ENCODE peak calls at places on chromosomes 3 and 15, in five cellular contexts. One of them, this sample, is unnamed.

GRCh38 chr15:69234676-69235075 is 64.0 kb upstream of the PAQR5 start:
- DNase-seq in AG09309: no peak
- DNase-seq in iPS DF 6.9: no peak
- DNase-seq in sciatic nerve: no peak
- DNase-seq in neural crest cell: no peak
- DNase-seq in this sample: no peak

GRCh38 chr3:170816341-170816740 is 53.7 kb downstream of the RPL22L1 start:
- DNase-seq in AG09309: no peak
- DNase-seq in iPS DF 6.9: no peak
- DNase-seq in sciatic nerve: no peak
- DNase-seq in neural crest cell: no peak
- DNase-seq in this sample: no peak

GRCh38 chr3:124663690-124664089 is 66.6 kb upstream of the UMPS start:
- DNase-seq in AG09309: no peak
- DNase-seq in iPS DF 6.9: no peak
- DNase-seq in sciatic nerve: no peak
- DNase-seq in neural crest cell: no peak
- DNase-seq in this sample: no peak

GRCh38 chr3:115989927-115990326 is 366.6 kb downstream of the GAP43 start:
- DNase-seq in AG09309: peak; percentile 62
- DNase-seq in iPS DF 6.9: no peak
- DNase-seq in sciatic nerve: no peak
- DNase-seq in neural crest cell: no peak
- DNase-seq in this sample: no peak

GRCh38 chr15:55907797-55908196 is 85.6 kb downstream of the NEDD4 start:
- DNase-seq in AG09309: peak; percentile 95
- DNase-seq in iPS DF 6.9: no peak
- DNase-seq in sciatic nerve: no peak
- DNase-seq in neural crest cell: no peak
- DNase-seq in this sample: peak; percentile 82

GRCh38 chr3:28228623-28229022 is 12.8 kb upstream of the CMC1 start:
- DNase-seq in AG09309: no peak
- DNase-seq in iPS DF 6.9: no peak
- DNase-seq in sciatic nerve: no peak
- DNase-seq in neural crest cell: no peak
- DNase-seq in this sample: no peak

GRCh38 chr3:47612879-47613278 is 34.2 kb upstream of the CSPG5 start:
- DNase-seq in AG09309: no peak
- DNase-seq in iPS DF 6.9: no peak
- DNase-seq in sciatic nerve: no peak
- DNase-seq in neural crest cell: no peak
- DNase-seq in this sample: no peak

GRCh38 chr15:69450968-69451695 is 1.5 kb upstream of the RPLP1 start:
- DNase-seq in AG09309: no peak
- DNase-seq in iPS DF 6.9: no peak
- DNase-seq in sciatic nerve: no peak
- DNase-seq in neural crest cell: no peak
- DNase-seq in this sample: no peak

GRCh38 chr3:61954097-61954528 is 392.7 kb downstream of the PTPRG start:
- DNase-seq in AG09309: peak; percentile 40
- DNase-seq in iPS DF 6.9: no peak
- DNase-seq in sciatic nerve: no peak
- DNase-seq in neural crest cell: no peak
- DNase-seq in this sample: no peak

GRCh38 chr3:31184257-31185003 is 290.0 kb upstream of the GADL1 start:
- DNase-seq in AG09309: no peak
- DNase-seq in iPS DF 6.9: no peak
- DNase-seq in sciatic nerve: no peak
- DNase-seq in neural crest cell: no peak
- DNase-seq in this sample: peak; percentile 19

GRCh38 chr3:12132881-12133280 is 25.8 kb downstream of the TIMP4 start:
- DNase-seq in AG09309: no peak
- DNase-seq in iPS DF 6.9: no peak
- DNase-seq in sciatic nerve: no peak
- DNase-seq in neural crest cell: no peak
- DNase-seq in this sample: no peak

GRCh38 chr15:67914537-67915373 is 74.9 kb upstream of the RNU6-1 start:
- DNase-seq in AG09309: no peak
- DNase-seq in iPS DF 6.9: no peak
- DNase-seq in sciatic nerve: peak; percentile 76
- DNase-seq in neural crest cell: peak; percentile 40
- DNase-seq in this sample: no peak

GRCh38 chr3:142958707-142959106 is 4.8 kb downstream of the PAQR9 start:
- DNase-seq in AG09309: peak; percentile 5
- DNase-seq in iPS DF 6.9: no peak
- DNase-seq in sciatic nerve: no peak
- DNase-seq in neural crest cell: no peak
- DNase-seq in this sample: no peak

GRCh38 chr3:122942937-122943827 is 84.4 kb downstream of the SEMA5B start:
- DNase-seq in AG09309: no peak
- DNase-seq in iPS DF 6.9: peak; percentile 50
- DNase-seq in sciatic nerve: peak; percentile 76
- DNase-seq in neural crest cell: peak; percentile 80
- DNase-seq in this sample: peak; percentile 9

GRCh38 chr3:10557783-10558373 is 52.5 kb upstream of the ATP2B2 start:
- DNase-seq in AG09309: no peak
- DNase-seq in iPS DF 6.9: no peak
- DNase-seq in sciatic nerve: no peak
- DNase-seq in neural crest cell: no peak
- DNase-seq in this sample: peak; percentile 32

GRCh38 chr3:133763797-133764734 is 17.9 kb downstream of the TF start:
- DNase-seq in AG09309: no peak
- DNase-seq in iPS DF 6.9: no peak
- DNase-seq in sciatic nerve: no peak
- DNase-seq in neural crest cell: no peak
- DNase-seq in this sample: no peak

GRCh38 chr3:149145926-149146325 is 16.5 kb downstream of the HPS3 start:
- DNase-seq in AG09309: no peak
- DNase-seq in iPS DF 6.9: no peak
- DNase-seq in sciatic nerve: no peak
- DNase-seq in neural crest cell: no peak
- DNase-seq in this sample: no peak

GRCh38 chr15:62566248-62566647 is 401.2 kb upstream of the C2CD4B start:
- DNase-seq in AG09309: no peak
- DNase-seq in iPS DF 6.9: no peak
- DNase-seq in sciatic nerve: no peak
- DNase-seq in neural crest cell: no peak
- DNase-seq in this sample: no peak

GRCh38 chr3:187450791-187451190 is 82.6 kb downstream of the RTP4 start:
- DNase-seq in AG09309: no peak
- DNase-seq in iPS DF 6.9: no peak
- DNase-seq in sciatic nerve: no peak
- DNase-seq in neural crest cell: no peak
- DNase-seq in this sample: no peak

GRCh38 chr3:31483776-31484175 is 48.9 kb upstream of the STT3B start:
- DNase-seq in AG09309: no peak
- DNase-seq in iPS DF 6.9: no peak
- DNase-seq in sciatic nerve: no peak
- DNase-seq in neural crest cell: no peak
- DNase-seq in this sample: no peak

GRCh38 chr3:50825841-50826240 is 151.1 kb downstream of the DOCK3 start:
- DNase-seq in AG09309: no peak
- DNase-seq in iPS DF 6.9: no peak
- DNase-seq in sciatic nerve: no peak
- DNase-seq in neural crest cell: no peak
- DNase-seq in this sample: no peak

GRCh38 chr3:112894258-112894657 is 47.6 kb upstream of the CD200R1L start:
- DNase-seq in AG09309: no peak
- DNase-seq in iPS DF 6.9: peak; percentile 29
- DNase-seq in sciatic nerve: no peak
- DNase-seq in neural crest cell: no peak
- DNase-seq in this sample: no peak

GRCh38 chr3:31369637-31370036 is 163.1 kb upstream of the STT3B start:
- DNase-seq in AG09309: no peak
- DNase-seq in iPS DF 6.9: no peak
- DNase-seq in sciatic nerve: no peak
- DNase-seq in neural crest cell: no peak
- DNase-seq in this sample: no peak

GRCh38 chr3:77041756-77042155 is 1.9 kb downstream of the ROBO2 start:
- DNase-seq in AG09309: no peak
- DNase-seq in iPS DF 6.9: no peak
- DNase-seq in sciatic nerve: no peak
- DNase-seq in neural crest cell: no peak
- DNase-seq in this sample: no peak

GRCh38 chr3:183662099-183662498 is 26.7 kb downstream of the KLHL24 start:
- DNase-seq in AG09309: no peak
- DNase-seq in iPS DF 6.9: no peak
- DNase-seq in sciatic nerve: no peak
- DNase-seq in neural crest cell: no peak
- DNase-seq in this sample: no peak

GRCh38 chr15:79045041-79045440 is 45.5 kb downstream of the RASGRF1 start:
- DNase-seq in AG09309: no peak
- DNase-seq in iPS DF 6.9: no peak
- DNase-seq in sciatic nerve: no peak
- DNase-seq in neural crest cell: no peak
- DNase-seq in this sample: no peak